ENCODE peak calls at places on chromosomes 3 and 15, in six cellular contexts. K is aorta; M is left ventricle myocardium inferior; Y is BJ; X is WERI-Rb-1; B is CD8-positive, alpha-beta T cell. E is an unnamed sample.

GRCh38 chr15:65083262-65083701 is 6.7 kb downstream of the KBTBD13 start:
- DNase-seq in Y (no peak), X (peak; percentile 49), K (no peak), M (no peak), B (no peak), E (no peak)

GRCh38 chr3:156036258-156037053 is 83.9 kb upstream of the KCNAB1 start:
- DNase-seq in Y (no peak), X (no peak), K (no peak), B (no peak), M (no peak), E (no peak)

GRCh38 chr3:136750922-136751258 is 1.3 kb downstream of the STAG1 start:
- DNase-seq in K (no peak), X (no peak), M (no peak), B (no peak), Y (peak; percentile 45), E (no peak)

GRCh38 chr3:15153103-15153502 is 52.9 kb upstream of the CAPN7 start:
- DNase-seq in B (no peak), Y (no peak), K (no peak), X (no peak), M (no peak), E (no peak)

GRCh38 chr3:180391001-180391400 is 211.0 kb upstream of the TTC14 start:
- DNase-seq in K (no peak), X (no peak), Y (no peak), B (no peak), M (no peak), E (no peak)

GRCh38 chr3:98513136-98513535 is 9.6 kb downstream of the CLDND1 start:
- DNase-seq in K (no peak), X (no peak), M (no peak), Y (no peak), B (no peak), E (no peak)

GRCh38 chr3:45552773-45553371 is 41.7 kb upstream of the LIMD1 start:
- DNase-seq in Y (no peak), K (no peak), M (no peak), X (no peak), B (no peak), E (no peak)

GRCh38 chr3:111690242-111690641 is 95.1 kb upstream of the ZBED2 start:
- DNase-seq in B (no peak), X (no peak), M (no peak), Y (no peak), K (no peak), E (no peak)

GRCh38 chr3:114856867-114857266 is 290.2 kb downstream of the ZBTB20 start:
- DNase-seq in M (no peak), K (no peak), Y (no peak), X (no peak), B (no peak), E (no peak)

GRCh38 chr15:93428135-93428534 is 339.1 kb upstream of the RGMA start:
- DNase-seq in X (no peak), Y (no peak), K (no peak), M (no peak), B (no peak), E (no peak)

GRCh38 chr15:51931638-51932037 is 39.9 kb downstream of the LEO1 start:
- DNase-seq in B (no peak), K (no peak), X (no peak), M (no peak), Y (peak; percentile 9), E (no peak)

GRCh38 chr3:115498421-115498820 is 124.9 kb upstream of the GAP43 start:
- DNase-seq in Y (no peak), B (no peak), X (no peak), M (no peak), K (no peak), E (no peak)

GRCh38 chr15:95684693-95685115 is 645.8 kb upstream of the NR2F2 start:
- DNase-seq in X (no peak), B (no peak), K (no peak), Y (peak; percentile 54), M (no peak), E (no peak)

GRCh38 chr15:85403745-85404144 is 23.3 kb downstream of the AKAP13 start:
- DNase-seq in Y (no peak), K (no peak), M (no peak), B (no peak), X (no peak), E (no peak)

GRCh38 chr15:72369964-72370363 is 5.8 kb downstream of the HEXA start:
- DNase-seq in X (no peak), K (no peak), M (no peak), Y (no peak), B (no peak), E (no peak)

GRCh38 chr15:29225534-29226224 is 43.9 kb downstream of the NSMCE3 start:
- DNase-seq in Y (no peak), K (no peak), B (no peak), X (no peak), M (no peak), E (no peak)

GRCh38 chr3:75035146-75035545 is 420.7 kb upstream of the CNTN3 start:
- DNase-seq in M (no peak), X (no peak), B (no peak), K (no peak), Y (no peak), E (no peak)

GRCh38 chr3:33687406-33688010 is 30.5 kb downstream of the CLASP2 start:
- DNase-seq in K (no peak), M (no peak), B (no peak), X (no peak), Y (no peak), E (no peak)

GRCh38 chr15:68380456-68380855 is 51.5 kb downstream of the ITGA11 start:
- DNase-seq in Y (no peak), X (no peak), M (no peak), K (no peak), B (no peak), E (peak; percentile 1)

GRCh38 chr3:128275316-128276150 is 122.3 kb downstream of the EEFSEC start:
- DNase-seq in B (no peak), Y (no peak), X (no peak), M (no peak), K (no peak), E (no peak)

GRCh38 chr3:184591789-184592188 is 30.2 kb downstream of the EPHB3 start:
- DNase-seq in K (no peak), X (no peak), M (no peak), B (no peak), Y (no peak), E (peak; percentile 39)

GRCh38 chr3:39383190-39383912 is at the start of gene SLC25A38:
- DNase-seq in K (peak; percentile 89), B (peak; percentile 78), Y (peak; percentile 32), X (peak; percentile 87), M (peak; percentile 67), E (peak; percentile 74)

GRCh38 chr15:66841953-66842681 is 140.1 kb downstream of the SMAD6 start:
- DNase-seq in M (peak; percentile 86), K (peak; percentile 94), Y (peak; percentile 75), X (peak; percentile 30), B (no peak), E (peak; percentile 89)

GRCh38 chr3:11482024-11482423 is 161.7 kb downstream of the VGLL4 start:
- DNase-seq in Y (no peak), K (peak; percentile 77), M (peak; percentile 79), X (no peak), B (no peak), E (peak; percentile 84)

GRCh38 chr15:27582741-27583400 is 516.2 kb downstream of the OCA2 start:
- DNase-seq in Y (no peak), B (no peak), K (no peak), X (no peak), M (no peak), E (no peak)

GRCh38 chr3:167909443-167910287 is 174.1 kb downstream of the SERPINI1 start:
- DNase-seq in M (no peak), Y (no peak), K (no peak), X (no peak), B (no peak), E (no peak)

GRCh38 chr3:127043041-127043641 is 60.2 kb downstream of the PLXNA1 start:
- DNase-seq in K (peak; percentile 66), B (no peak), M (no peak), X (no peak), Y (no peak), E (no peak)

GRCh38 chr3:172321035-172321434 is 127.2 kb downstream of the GHSR start:
- DNase-seq in K (no peak), B (no peak), Y (no peak), M (no peak), X (no peak), E (no peak)

GRCh38 chr15:59873873-59874272 is 130.2 kb upstream of the FOXB1 start:
- DNase-seq in M (no peak), K (no peak), B (no peak), Y (no peak), X (no peak), E (no peak)
- H3K27me3 ChIP-seq in M (peaks cover 90% of the 10 kb centered on the region), K (no peaks in the 10 kb centered on the region), B (no peaks in the 10 kb centered on the region), Y (no peaks in the 10 kb centered on the region), X (no peaks in the 10 kb centered on the region), E (no peaks in the 10 kb centered on the region)

GRCh38 chr15:69751147-69751546 is 298.5 kb downstream of the RPLP1 start:
- DNase-seq in X (no peak), K (no peak), Y (no peak), B (no peak), M (no peak), E (no peak)
- H3K27me3 ChIP-seq in X (no peaks in the 10 kb centered on the region), K (no peaks in the 10 kb centered on the region), Y (peaks cover 9% of the 10 kb centered on the region), B (no peaks in the 10 kb centered on the region), M (peaks cover 70% of the 10 kb centered on the region), E (no peaks in the 10 kb centered on the region)

GRCh38 chr15:43121863-43122262 is 11.5 kb upstream of the TMEM62 start:
- DNase-seq in M (no peak), Y (no peak), X (no peak), B (no peak), K (no peak), E (no peak)
- H3K27me3 ChIP-seq in M (no peaks in the 10 kb centered on the region), Y (peaks cover 2% of the 10 kb centered on the region), X (no peaks in the 10 kb centered on the region), B (no peaks in the 10 kb centered on the region), K (no peaks in the 10 kb centered on the region), E (no peaks in the 10 kb centered on the region)

GRCh38 chr3:134839990-134840389 is 44.9 kb downstream of the EPHB1 start:
- DNase-seq in B (no peak), M (no peak), K (peak; percentile 60), X (no peak), Y (no peak), E (no peak)

GRCh38 chr3:134836921-134837320 is 41.9 kb downstream of the EPHB1 start:
- DNase-seq in X (no peak), M (no peak), Y (no peak), K (no peak), B (no peak), E (no peak)

GRCh38 chr3:134839422-134839821 is 44.4 kb downstream of the EPHB1 start:
- DNase-seq in X (no peak), K (no peak), M (no peak), B (no peak), Y (no peak), E (no peak)

GRCh38 chr3:134840459-134840858 is 45.4 kb downstream of the EPHB1 start:
- DNase-seq in Y (peak; percentile 21), M (no peak), K (no peak), X (no peak), B (no peak), E (no peak)

DNA sequence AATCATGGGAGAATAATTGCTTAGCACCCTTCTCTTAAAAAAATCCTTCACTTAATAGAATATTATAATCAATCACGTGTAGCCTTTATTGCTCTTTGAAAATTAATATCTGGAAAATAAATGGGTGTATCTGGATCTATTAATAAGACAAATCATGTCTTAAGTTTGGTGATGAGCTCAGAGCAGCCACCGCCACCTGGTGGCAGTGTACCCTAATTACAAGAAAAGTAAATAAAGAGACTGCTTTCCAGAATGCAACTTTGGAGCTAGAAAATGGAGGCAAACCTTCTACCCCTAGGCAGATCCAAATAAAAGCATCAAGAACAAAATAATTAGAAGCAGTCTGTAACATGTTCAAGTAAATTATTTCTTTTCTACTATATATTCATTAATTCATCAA is 43.5 kb downstream of the EPHB1 start:
- DNase-seq in M (no peak), Y (no peak), X (no peak), K (no peak), B (no peak), E (no peak)
- H3K27me3 ChIP-seq in M (no peaks in the 10 kb centered on the region), Y (peaks cover 1% of the 10 kb centered on the region), X (no peaks in the 10 kb centered on the region), K (no peaks in the 10 kb centered on the region), B (no peaks in the 10 kb centered on the region), E (no peaks in the 10 kb centered on the region)